ENCODE peak calls at places on chromosomes 11 and 22, in ten cellular contexts. A, V, J, C, K, S, U, M, G and W are unnamed samples.

GRCh38 chr11:69132301-69132670 is 23.4 kb upstream of the SMIM38 start:
- DNase-seq in A (no peak), V (no peak), J (no peak), C (no peak), K (no peak), S (no peak), U (no peak), M (no peak), G (no peak), W (no peak)

GRCh38 chr11:62201376-62201775 is 7.1 kb upstream of the SCGB2A1 start:
- DNase-seq in A (no peak), V (no peak), J (no peak), C (no peak), K (no peak), S (no peak), U (no peak), M (no peak), G (no peak), W (no peak)

GRCh38 chr22:41512421-41513194 is 31.7 kb downstream of the POLR3H start:
- DNase-seq in A (peak), V (no peak), J (peak), C (no peak), K (no peak), S (no peak), U (peak), M (peak), G (no peak), W (no peak)

GRCh38 chr11:64659417-64660144 is 63.4 kb downstream of the NRXN2 start:
- DNase-seq in A (no peak), V (peak), J (peak), C (peak), K (no peak), S (no peak), U (peak), M (peak), G (no peak), W (no peak)

GRCh38 chr22:45731798-45732495 is 60.3 kb downstream of the ATXN10 start:
- DNase-seq in A (no peak), V (no peak), J (peak), C (no peak), K (no peak), S (no peak), U (peak), M (peak), G (no peak), W (no peak)

GRCh38 chr22:47064416-47064815 is 302.0 kb downstream of the TBC1D22A start:
- DNase-seq in A (no peak), V (no peak), J (no peak), C (no peak), K (no peak), S (no peak), U (no peak), M (no peak), G (no peak), W (no peak)

GRCh38 chr11:36608491-36609199 is 10.6 kb upstream of the RAG2 start:
- DNase-seq in A (no peak), V (no peak), J (no peak), C (no peak), K (no peak), S (no peak), U (no peak), M (no peak), G (no peak), W (no peak)

GRCh38 chr11:74743640-74744039 is 5.0 kb upstream of the RNF169 start:
- DNase-seq in A (no peak), V (no peak), J (no peak), C (no peak), K (no peak), S (no peak), U (no peak), M (no peak), G (no peak), W (no peak)

GRCh38 chr11:9716275-9717039 is 52.6 kb downstream of the SWAP70 start:
- DNase-seq in A (no peak), V (peak), J (peak), C (no peak), K (no peak), S (no peak), U (peak), M (no peak), G (no peak), W (no peak)

GRCh38 chr11:2691991-2692841 is 7.6 kb downstream of the KCNQ1OT1 start:
- DNase-seq in A (no peak), V (no peak), J (no peak), C (no peak), K (no peak), S (no peak), U (no peak), M (peak), G (no peak), W (no peak)

GRCh38 chr22:31764785-31765184 is 11.0 kb downstream of the DEPDC5 start:
- DNase-seq in A (no peak), V (no peak), J (no peak), C (no peak), K (no peak), S (no peak), U (no peak), M (peak), G (no peak), W (no peak)

GRCh38 chr22:43789452-43789851 is 22.7 kb downstream of the EFCAB6 start:
- DNase-seq in A (peak), V (peak), J (peak), C (no peak), K (no peak), S (no peak), U (peak), M (no peak), G (no peak), W (peak)

GRCh38 chr22:49186293-49186692 is 641.4 kb downstream of the BRD1 start:
- DNase-seq in A (no peak), V (no peak), J (no peak), C (no peak), K (no peak), S (no peak), U (no peak), M (no peak), G (no peak), W (no peak)

GRCh38 chr11:64959498-64959897 is 12.4 kb downstream of the MAJIN start:
- DNase-seq in A (no peak), V (no peak), J (no peak), C (no peak), K (no peak), S (no peak), U (peak), M (no peak), G (no peak), W (no peak)

GRCh38 chr11:36467913-36468312 is 42.2 kb downstream of the TRAF6 start:
- DNase-seq in A (no peak), V (no peak), J (no peak), C (no peak), K (no peak), S (no peak), U (no peak), M (no peak), G (no peak), W (no peak)

GRCh38 chr11:27166130-27166529 is 125.5 kb downstream of the BBOX1 start:
- DNase-seq in A (no peak), V (no peak), J (no peak), C (no peak), K (no peak), S (no peak), U (no peak), M (no peak), G (no peak), W (no peak)

GRCh38 chr11:128697645-128698174 is 3.8 kb downstream of the FLI1 start:
- DNase-seq in A (no peak), V (no peak), J (no peak), C (no peak), K (no peak), S (no peak), U (no peak), M (no peak), G (no peak), W (no peak)

GRCh38 chr22:37176464-37177061 is 11.5 kb downstream of the C1QTNF6 start:
- DNase-seq in A (peak), V (no peak), J (peak), C (no peak), K (peak), S (no peak), U (peak), M (no peak), G (peak), W (peak)

GRCh38 chr11:71080239-71081097 is 171.9 kb downstream of the SHANK2 start:
- DNase-seq in A (peak), V (peak), J (peak), C (peak), K (peak), S (no peak), U (peak), M (peak), G (no peak), W (no peak)

GRCh38 chr22:46090631-46091201 is 59.6 kb upstream of the PPARA start:
- DNase-seq in A (peak), V (no peak), J (no peak), C (no peak), K (no peak), S (no peak), U (peak), M (no peak), G (no peak), W (no peak)

GRCh38 chr22:40329021-40329456 is 17.3 kb upstream of the ADSL start:
- DNase-seq in A (no peak), V (no peak), J (no peak), C (no peak), K (no peak), S (no peak), U (no peak), M (no peak), G (no peak), W (no peak)

GRCh38 chr22:33073989-33074391 is 15.8 kb upstream of the SYN3 start:
- DNase-seq in A (no peak), V (no peak), J (no peak), C (peak), K (no peak), S (no peak), U (no peak), M (no peak), G (no peak), W (no peak)

GRCh38 chr11:114354076-114354475 is 46.2 kb downstream of the C11orf71 start:
- DNase-seq in A (no peak), V (peak), J (peak), C (peak), K (no peak), S (no peak), U (peak), M (peak), G (no peak), W (no peak)

GRCh38 chr11:16785520-16786128 is 47.2 kb downstream of the C11orf58 start:
- DNase-seq in A (peak), V (peak), J (peak), C (peak), K (peak), S (peak), U (peak), M (peak), G (peak), W (peak)